ENCODE peak calls at places on chromosomes 1 and 21, in eight cellular contexts. R is choroid plexus epithelial cell; K is foreskin fibroblast; G is lung; A is AG09309; S is CD8-positive, alpha-beta T cell; T is sigmoid colon; W is AG10803. E is an unnamed sample.

GRCh38 chr1:81889166-81889565 is 88.4 kb downstream of the ADGRL2 start:
- DNase-seq in R (no peak), K (no peak), G (no peak), A (no peak), S (no peak), T (no peak), W (no peak), E (no peak)

GRCh38 chr1:193283026-193283425 is 96.6 kb upstream of the B3GALT2 start:
- DNase-seq in R (peak), K (peak), G (no peak), A (peak), S (no peak), T (no peak), W (peak), E (no peak)

GRCh38 chr1:203038891-203039608 is 12.8 kb downstream of the PPFIA4 start:
- DNase-seq in R (peak), K (peak), G (peak), A (no peak), S (peak), T (peak), W (peak), E (peak)

GRCh38 chr1:42922687-42923366 is 35.8 kb downstream of the SLC2A1 start:
- DNase-seq in R (peak), K (peak), G (peak), A (no peak), S (peak), T (no peak), W (peak), E (no peak)

GRCh38 chr1:20080441-20081330 is 10.7 kb downstream of the PLA2G5 start:
- DNase-seq in R (no peak), K (no peak), G (no peak), A (no peak), S (no peak), T (peak), W (no peak), E (no peak)

GRCh38 chr1:74316302-74316701 is 81.1 kb downstream of the TNNI3K start:
- DNase-seq in R (no peak), K (no peak), G (no peak), A (no peak), S (no peak), T (no peak), W (no peak), E (no peak)

GRCh38 chr1:39699419-39699818 is 8.2 kb upstream of the HPCAL4 start:
- DNase-seq in R (no peak), K (no peak), G (no peak), A (no peak), S (no peak), T (no peak), W (no peak), E (no peak)

GRCh38 chr1:7172804-7173203 is 387.6 kb downstream of the CAMTA1 start:
- DNase-seq in R (no peak), K (no peak), G (no peak), A (no peak), S (no peak), T (no peak), W (no peak), E (no peak)

GRCh38 chr21:25857308-25858099 is 122.7 kb downstream of the GABPA start:
- DNase-seq in R (no peak), K (no peak), G (no peak), A (no peak), S (no peak), T (no peak), W (no peak), E (no peak)

GRCh38 chr1:188355082-188355481 is 1526.3 kb downstream of the PLA2G4A start:
- DNase-seq in R (no peak), K (no peak), G (no peak), A (no peak), S (no peak), T (no peak), W (no peak), E (no peak)

GRCh38 chr1:12537294-12537693 is 80.7 kb downstream of the DHRS3 start:
- DNase-seq in R (no peak), K (no peak), G (no peak), A (no peak), S (no peak), T (no peak), W (no peak), E (no peak)
- TF ChIP-seq CTCF in R (no peak), K (no peak), G (no peak), A (no peak), S (no peak), T (no peak), W (no peak), E (no peak)

DNA sequence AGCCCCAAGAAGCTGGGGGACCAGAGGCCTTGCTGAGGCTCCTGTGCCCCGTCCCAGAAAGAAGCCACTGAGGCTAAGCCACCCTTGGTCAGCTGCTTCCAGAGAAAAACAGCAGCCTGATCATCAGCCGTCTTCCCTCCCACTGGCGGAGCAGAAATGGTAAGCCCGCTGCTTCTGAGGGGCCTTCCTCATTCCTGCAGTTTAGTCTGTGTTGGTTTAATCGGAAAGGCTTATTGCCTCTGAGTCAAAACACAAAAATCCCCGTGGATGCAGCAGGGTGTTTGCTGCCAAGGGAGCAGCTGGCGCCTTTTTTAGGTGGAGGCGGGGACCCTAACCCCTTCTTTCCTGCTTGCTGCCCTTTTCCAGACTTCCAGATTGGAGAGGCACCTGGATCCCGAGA is 33.9 kb downstream of the SPSB1 start:
- DNase-seq in R (peak), K (peak), G (no peak), A (peak), S (no peak), T (no peak), W (peak), E (no peak)
- H3K4me3 ChIP-seq in R (no peak), K (no peak), G (no peak), A (no peak), S (no peak), T (no peak), W (peak), E (no peak)

DNA sequence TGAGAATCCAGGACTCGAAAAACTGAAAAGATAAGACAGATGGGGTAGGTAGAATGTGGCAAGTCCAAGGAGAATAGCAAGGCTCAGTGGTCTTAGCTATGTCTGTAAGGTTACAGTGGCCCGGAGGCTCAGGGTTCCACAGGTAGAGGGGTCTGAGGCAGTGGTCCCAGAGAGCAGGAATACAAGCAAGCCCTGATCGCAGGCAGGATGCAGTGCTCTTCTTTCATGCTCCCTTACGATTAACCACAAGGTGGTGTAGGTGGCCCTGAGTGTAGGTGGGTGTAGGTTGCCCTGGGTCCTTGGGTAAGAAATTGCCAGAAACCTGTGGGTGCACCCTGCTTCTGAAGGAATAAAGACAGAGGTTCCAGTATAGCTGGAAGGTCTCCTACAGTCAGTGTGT is 99.1 kb upstream of the RAB3GAP2 start:
- DNase-seq in R (no peak), K (no peak), G (no peak), A (no peak), S (no peak), T (no peak), W (no peak), E (no peak)
- TF ChIP-seq CTCF in R (no peak), K (no peak), G (no peak), A (no peak), S (no peak), T (no peak), W (no peak), E (peak)

GRCh38 chr1:154557248-154557938 is 1.1 kb downstream of the UBE2Q1 start:
- DNase-seq in R (no peak), K (no peak), G (no peak), A (no peak), S (no peak), T (no peak), W (no peak), E (no peak)

GRCh38 chr1:154559496-154559950 is 1.1 kb upstream of the UBE2Q1 start:
- DNase-seq in R (peak), K (peak), G (peak), A (peak), S (peak), T (peak), W (peak), E (peak)

GRCh38 chr1:154558610-154559495 is at the start of gene UBE2Q1:
- DNase-seq in R (peak), K (peak), G (peak), A (peak), S (peak), T (peak), W (peak), E (peak)

GRCh38 chr1:154556422-154556821 is 2.0 kb downstream of the UBE2Q1 start:
- DNase-seq in R (peak), K (peak), G (no peak), A (no peak), S (no peak), T (no peak), W (peak), E (no peak)

DNA sequence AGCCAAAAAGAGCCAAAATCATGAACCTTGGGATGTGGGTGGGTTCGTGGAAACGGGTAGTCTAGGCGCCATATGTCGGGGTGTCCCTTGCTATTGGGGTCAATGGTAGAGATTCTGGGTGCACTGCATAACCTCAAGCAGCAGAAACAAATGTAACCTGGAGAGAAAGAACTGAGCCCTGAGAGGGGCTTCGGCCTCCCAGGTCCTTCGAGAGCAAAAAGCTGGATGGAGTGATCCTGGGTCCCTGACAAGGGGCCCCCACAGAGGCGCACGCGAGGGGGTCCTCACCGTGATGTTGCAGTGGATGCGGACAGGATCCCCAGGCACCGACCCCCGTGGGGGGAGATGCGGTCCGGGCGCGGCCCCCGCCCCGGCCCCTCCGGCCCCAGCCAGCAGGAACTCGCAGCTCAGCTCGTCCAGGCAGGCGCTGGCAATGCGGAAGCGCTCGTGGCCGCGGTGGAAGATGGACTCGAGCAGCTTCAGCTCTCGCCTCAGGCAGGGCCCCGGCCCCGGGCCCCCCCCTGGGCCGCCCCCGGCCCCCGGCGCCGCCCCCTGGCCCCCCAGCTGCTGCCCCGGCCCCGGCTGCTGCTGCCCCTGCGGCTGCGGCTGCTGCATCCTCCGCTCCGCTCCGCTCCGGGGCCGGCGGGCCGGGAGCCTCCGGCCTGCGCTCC is 388 bp downstream of the UBE2Q1 start:
- DNase-seq in R (peak), K (peak), G (peak), A (no peak), S (peak), T (peak), W (peak), E (no peak)
- H3K4me3 ChIP-seq in R (peak), K (peak), G (peak), A (peak), S (peak), T (peak), W (peak), E (peak)

GRCh38 chr1:83497563-83497962 is 501.4 kb downstream of the TTLL7 start:
- DNase-seq in R (peak), K (peak), G (no peak), A (no peak), S (no peak), T (no peak), W (no peak), E (no peak)
- TF ChIP-seq CTCF in R (peak), K (peak), G (no peak), A (peak), S (no peak), T (no peak), W (peak), E (peak)

GRCh38 chr1:45682942-45683341 is 3.4 kb downstream of the GPBP1L1 start:
- DNase-seq in R (no peak), K (no peak), G (no peak), A (no peak), S (no peak), T (no peak), W (no peak), E (no peak)

GRCh38 chr1:45677751-45678245 is 8.5 kb downstream of the GPBP1L1 start:
- DNase-seq in R (no peak), K (no peak), G (no peak), A (no peak), S (no peak), T (no peak), W (no peak), E (no peak)

GRCh38 chr1:45674478-45674877 is 11.9 kb downstream of the GPBP1L1 start:
- DNase-seq in R (no peak), K (no peak), G (no peak), A (no peak), S (no peak), T (no peak), W (no peak), E (no peak)

GRCh38 chr1:45679123-45679522 is 7.2 kb downstream of the GPBP1L1 start:
- DNase-seq in R (peak), K (peak), G (no peak), A (no peak), S (no peak), T (no peak), W (peak), E (peak)

GRCh38 chr1:45678489-45678888 is 7.8 kb downstream of the GPBP1L1 start:
- DNase-seq in R (no peak), K (no peak), G (no peak), A (no peak), S (no peak), T (no peak), W (no peak), E (no peak)
- H3K4me3 ChIP-seq in R (no peak), K (no peak), G (no peak), A (no peak), S (no peak), T (no peak), W (no peak), E (no peak)

GRCh38 chr1:164240081-164240480 is 318.9 kb upstream of the PBX1 start:
- DNase-seq in R (peak), K (peak), G (no peak), A (no peak), S (no peak), T (no peak), W (no peak), E (no peak)
- TF ChIP-seq CTCF in R (peak), K (no peak), G (no peak), A (peak), S (no peak), T (no peak), W (no peak), E (peak)

GRCh38 chr1:63612971-63613370 is 19.8 kb downstream of the PGM1 start:
- DNase-seq in R (no peak), K (no peak), G (no peak), A (no peak), S (no peak), T (no peak), W (no peak), E (no peak)
- H3K4me3 ChIP-seq in R (no peak), K (no peak), G (no peak), A (no peak), S (no peak), T (no peak), W (no peak), E (no peak)

GRCh38 chr1:16071614-16072013 is 1.8 kb downstream of the FAM131C start:
- DNase-seq in R (no peak), K (no peak), G (no peak), A (no peak), S (no peak), T (no peak), W (no peak), E (no peak)

GRCh38 chr1:16072095-16072494 is 1.4 kb downstream of the FAM131C start:
- DNase-seq in R (no peak), K (no peak), G (no peak), A (no peak), S (no peak), T (no peak), W (no peak), E (no peak)

GRCh38 chr1:16074217-16074616 is 766 bp upstream of the FAM131C start:
- DNase-seq in R (no peak), K (no peak), G (no peak), A (no peak), S (no peak), T (no peak), W (no peak), E (no peak)

GRCh38 chr1:16073490-16074104 is at the start of gene FAM131C:
- DNase-seq in R (no peak), K (peak), G (no peak), A (no peak), S (peak), T (no peak), W (no peak), E (no peak)

GRCh38 chr1:16072616-16073484 is 601 bp downstream of the FAM131C start:
- DNase-seq in R (no peak), K (peak), G (no peak), A (no peak), S (no peak), T (no peak), W (no peak), E (no peak)
- TF ChIP-seq CTCF in R (peak), K (peak), G (no peak), A (peak), S (no peak), T (no peak), W (peak), E (no peak)

GRCh38 chr21:17901458-17902092 is 82.4 kb upstream of the C21orf91 start:
- DNase-seq in R (peak), K (no peak), G (no peak), A (no peak), S (no peak), T (no peak), W (peak), E (no peak)
- H3K4me3 ChIP-seq in R (no peak), K (no peak), G (no peak), A (no peak), S (no peak), T (no peak), W (no peak), E (no peak)

E was measured in LNCaP clone FGC.